ENCODE peak calls at places on chromosomes 11 and 22, in five cellular contexts. One of them, this sample, is unnamed.

GRCh38 chr11:33655842-33656600 is 44.6 kb downstream of the C11orf91 start:
- DNase-seq in left lobe of liver: no peak
- DNase-seq in CD8-positive, alpha-beta memory T cell: no peak
- DNase-seq in astrocyte of the spinal cord: no peak
- DNase-seq in neural crest cell: no peak
- DNase-seq in this sample: peak; percentile 59

GRCh38 chr11:34585870-34586654 is 34.8 kb upstream of the EHF start:
- DNase-seq in left lobe of liver: no peak
- DNase-seq in CD8-positive, alpha-beta memory T cell: peak; percentile 25
- DNase-seq in astrocyte of the spinal cord: peak; percentile 80
- DNase-seq in neural crest cell: peak; percentile 9
- DNase-seq in this sample: no peak

GRCh38 chr11:70326365-70326803 is 55.9 kb downstream of the PPFIA1 start:
- DNase-seq in left lobe of liver: no peak
- DNase-seq in CD8-positive, alpha-beta memory T cell: no peak
- DNase-seq in astrocyte of the spinal cord: no peak
- DNase-seq in neural crest cell: no peak
- DNase-seq in this sample: no peak

GRCh38 chr11:97259434-97259833 is 869.6 kb downstream of the JRKL start:
- DNase-seq in left lobe of liver: no peak
- DNase-seq in CD8-positive, alpha-beta memory T cell: no peak
- DNase-seq in astrocyte of the spinal cord: no peak
- DNase-seq in neural crest cell: no peak
- DNase-seq in this sample: no peak

GRCh38 chr22:23098718-23099524 is 28.6 kb downstream of the GNAZ start:
- DNase-seq in left lobe of liver: no peak
- DNase-seq in CD8-positive, alpha-beta memory T cell: no peak
- DNase-seq in astrocyte of the spinal cord: peak; percentile 31
- DNase-seq in neural crest cell: no peak
- DNase-seq in this sample: no peak

GRCh38 chr22:25702046-25702445 is 39.9 kb upstream of the MYO18B start:
- DNase-seq in left lobe of liver: no peak
- DNase-seq in CD8-positive, alpha-beta memory T cell: no peak
- DNase-seq in astrocyte of the spinal cord: peak; percentile 50
- DNase-seq in neural crest cell: no peak
- DNase-seq in this sample: no peak

GRCh38 chr11:30045144-30045543 is 28.3 kb upstream of the KCNA4 start:
- DNase-seq in left lobe of liver: no peak
- DNase-seq in CD8-positive, alpha-beta memory T cell: no peak
- DNase-seq in astrocyte of the spinal cord: no peak
- DNase-seq in neural crest cell: no peak
- DNase-seq in this sample: no peak

GRCh38 chr11:10355257-10355661 is 50.4 kb downstream of the ADM start:
- DNase-seq in left lobe of liver: no peak
- DNase-seq in CD8-positive, alpha-beta memory T cell: no peak
- DNase-seq in astrocyte of the spinal cord: no peak
- DNase-seq in neural crest cell: no peak
- DNase-seq in this sample: no peak

GRCh38 chr11:65646921-65647701 is 9.2 kb downstream of the SIPA1 start:
- DNase-seq in left lobe of liver: peak; percentile 85
- DNase-seq in CD8-positive, alpha-beta memory T cell: no peak
- DNase-seq in astrocyte of the spinal cord: peak; percentile 25
- DNase-seq in neural crest cell: no peak
- DNase-seq in this sample: no peak

GRCh38 chr22:45009881-45010531 is at the start of gene PHF21B:
- DNase-seq in left lobe of liver: no peak
- DNase-seq in CD8-positive, alpha-beta memory T cell: no peak
- DNase-seq in astrocyte of the spinal cord: peak; percentile 11
- DNase-seq in neural crest cell: peak; percentile 80
- DNase-seq in this sample: no peak

GRCh38 chr22:23062616-23063538 is 7.4 kb upstream of the GNAZ start:
- DNase-seq in left lobe of liver: peak; percentile 26
- DNase-seq in CD8-positive, alpha-beta memory T cell: no peak
- DNase-seq in astrocyte of the spinal cord: no peak
- DNase-seq in neural crest cell: no peak
- DNase-seq in this sample: peak; percentile 65

GRCh38 chr22:41768420-41768819 is 32.1 kb upstream of the CCDC134 start:
- DNase-seq in left lobe of liver: no peak
- DNase-seq in CD8-positive, alpha-beta memory T cell: no peak
- DNase-seq in astrocyte of the spinal cord: peak; percentile 14
- DNase-seq in neural crest cell: no peak
- DNase-seq in this sample: no peak

GRCh38 chr22:27094633-27095308 is 437.4 kb downstream of the MIAT start:
- DNase-seq in left lobe of liver: no peak
- DNase-seq in CD8-positive, alpha-beta memory T cell: no peak
- DNase-seq in astrocyte of the spinal cord: peak; percentile 9
- DNase-seq in neural crest cell: no peak
- DNase-seq in this sample: no peak

GRCh38 chr11:82791779-82792178 is 58.1 kb upstream of the FAM181B start:
- DNase-seq in left lobe of liver: no peak
- DNase-seq in CD8-positive, alpha-beta memory T cell: no peak
- DNase-seq in astrocyte of the spinal cord: no peak
- DNase-seq in neural crest cell: no peak
- DNase-seq in this sample: no peak

GRCh38 chr11:100632970-100633452 is 54.1 kb upstream of the ARHGAP42 start:
- DNase-seq in left lobe of liver: peak; percentile 89
- DNase-seq in CD8-positive, alpha-beta memory T cell: no peak
- DNase-seq in astrocyte of the spinal cord: peak; percentile 60
- DNase-seq in neural crest cell: no peak
- DNase-seq in this sample: no peak

GRCh38 chr11:68373810-68374501 is 61.6 kb downstream of the LRP5 start:
- DNase-seq in left lobe of liver: peak; percentile 70
- DNase-seq in CD8-positive, alpha-beta memory T cell: no peak
- DNase-seq in astrocyte of the spinal cord: peak; percentile 29
- DNase-seq in neural crest cell: peak; percentile 56
- DNase-seq in this sample: no peak

GRCh38 chr11:20397281-20397680 is 9.8 kb downstream of the PRMT3 start:
- DNase-seq in left lobe of liver: no peak
- DNase-seq in CD8-positive, alpha-beta memory T cell: peak; percentile 23
- DNase-seq in astrocyte of the spinal cord: peak; percentile 56
- DNase-seq in neural crest cell: no peak
- DNase-seq in this sample: no peak

GRCh38 chr22:24435861-24436351 is 8.5 kb downstream of the ADORA2A start:
- DNase-seq in left lobe of liver: no peak
- DNase-seq in CD8-positive, alpha-beta memory T cell: no peak
- DNase-seq in astrocyte of the spinal cord: peak; percentile 33
- DNase-seq in neural crest cell: no peak
- DNase-seq in this sample: no peak

GRCh38 chr11:34600339-34601084 is 20.4 kb upstream of the EHF start:
- DNase-seq in left lobe of liver: peak; percentile 62
- DNase-seq in CD8-positive, alpha-beta memory T cell: no peak
- DNase-seq in astrocyte of the spinal cord: no peak
- DNase-seq in neural crest cell: no peak
- DNase-seq in this sample: peak; percentile 70

GRCh38 chr22:35053060-35053835 is 12.7 kb upstream of the ISX start:
- DNase-seq in left lobe of liver: no peak
- DNase-seq in CD8-positive, alpha-beta memory T cell: no peak
- DNase-seq in astrocyte of the spinal cord: no peak
- DNase-seq in neural crest cell: no peak
- DNase-seq in this sample: no peak

GRCh38 chr11:46273511-46274205 is 3.8 kb upstream of the CREB3L1 start:
- DNase-seq in left lobe of liver: peak; percentile 71
- DNase-seq in CD8-positive, alpha-beta memory T cell: no peak
- DNase-seq in astrocyte of the spinal cord: peak; percentile 19
- DNase-seq in neural crest cell: no peak
- DNase-seq in this sample: no peak